ENCODE peak calls at places on chromosome 5, in seven cellular contexts. One of them, this sample, is unnamed. For H3K4me1 and H3K36me3, the result is how much of the 10 kb centered on the place peaks cover.

GRCh38 chr5:10442581-10442980 is 902 bp downstream of the ROPN1L start:
- DNase-seq in right atrium auricular region: no peak
- DNase-seq in neuronal stem cell: no peak
- DNase-seq in aorta: no peak
- DNase-seq in PC-9: no peak
- DNase-seq in hepatocyte: no peak
- DNase-seq in esophagus muscularis mucosa: no peak
- DNase-seq in this sample: no peak

GRCh38 chr5:78699565-78700143 is 51.1 kb upstream of the LHFPL2 start:
- DNase-seq in right atrium auricular region: no peak
- DNase-seq in neuronal stem cell: no peak
- DNase-seq in aorta: no peak
- DNase-seq in PC-9: peak
- DNase-seq in hepatocyte: peak
- DNase-seq in esophagus muscularis mucosa: no peak
- DNase-seq in this sample: peak

GRCh38 chr5:174533771-174534221 is 190.6 kb upstream of the MSX2 start:
- DNase-seq in right atrium auricular region: no peak
- DNase-seq in neuronal stem cell: no peak
- DNase-seq in aorta: no peak
- DNase-seq in PC-9: peak
- DNase-seq in hepatocyte: peak
- DNase-seq in esophagus muscularis mucosa: no peak
- DNase-seq in this sample: peak

GRCh38 chr5:36156619-36157018 is 4.7 kb downstream of the SKP2 start:
- DNase-seq in right atrium auricular region: no peak
- DNase-seq in neuronal stem cell: no peak
- DNase-seq in aorta: no peak
- DNase-seq in PC-9: no peak
- DNase-seq in hepatocyte: no peak
- DNase-seq in esophagus muscularis mucosa: no peak
- DNase-seq in this sample: no peak

GRCh38 chr5:126044111-126044668 is 379.0 kb upstream of the GRAMD2B start:
- DNase-seq in right atrium auricular region: no peak
- DNase-seq in neuronal stem cell: peak
- DNase-seq in aorta: no peak
- DNase-seq in PC-9: no peak
- DNase-seq in hepatocyte: peak
- DNase-seq in esophagus muscularis mucosa: no peak
- DNase-seq in this sample: peak

GRCh38 chr5:32017638-32018429 is 156.3 kb downstream of the GOLPH3 start:
- DNase-seq in right atrium auricular region: no peak
- DNase-seq in neuronal stem cell: no peak
- DNase-seq in aorta: no peak
- DNase-seq in PC-9: no peak
- DNase-seq in hepatocyte: no peak
- DNase-seq in esophagus muscularis mucosa: no peak
- DNase-seq in this sample: no peak

GRCh38 chr5:148909766-148910165 is 83.4 kb downstream of the ADRB2 start:
- DNase-seq in right atrium auricular region: no peak
- DNase-seq in neuronal stem cell: no peak
- DNase-seq in aorta: no peak
- DNase-seq in PC-9: peak
- DNase-seq in hepatocyte: no peak
- DNase-seq in esophagus muscularis mucosa: no peak
- DNase-seq in this sample: no peak

GRCh38 chr5:140145818-140146522 is 20.2 kb downstream of the IGIP start:
- DNase-seq in right atrium auricular region: peak
- DNase-seq in neuronal stem cell: peak
- DNase-seq in aorta: peak
- DNase-seq in PC-9: peak
- DNase-seq in hepatocyte: peak
- DNase-seq in esophagus muscularis mucosa: no peak
- DNase-seq in this sample: peak

GRCh38 chr5:42970636-42971559 is 69.2 kb downstream of the ANXA2R start:
- DNase-seq in right atrium auricular region: no peak
- DNase-seq in neuronal stem cell: no peak
- DNase-seq in aorta: no peak
- DNase-seq in PC-9: no peak
- DNase-seq in hepatocyte: no peak
- DNase-seq in esophagus muscularis mucosa: no peak
- DNase-seq in this sample: no peak

GRCh38 chr5:161851691-161852299 is 3.9 kb downstream of the GABRA1 start:
- DNase-seq in right atrium auricular region: no peak
- DNase-seq in neuronal stem cell: no peak
- DNase-seq in aorta: no peak
- DNase-seq in PC-9: no peak
- DNase-seq in hepatocyte: peak
- DNase-seq in esophagus muscularis mucosa: no peak
- DNase-seq in this sample: no peak

GRCh38 chr5:102528600-102528999 is 29.8 kb upstream of the SLCO6A1 start:
- DNase-seq in right atrium auricular region: no peak
- DNase-seq in neuronal stem cell: peak
- DNase-seq in aorta: no peak
- DNase-seq in PC-9: no peak
- DNase-seq in hepatocyte: no peak
- DNase-seq in esophagus muscularis mucosa: no peak
- DNase-seq in this sample: no peak

GRCh38 chr5:121288781-121289180 is 562.9 kb upstream of the FTMT start:
- DNase-seq in right atrium auricular region: no peak
- DNase-seq in neuronal stem cell: no peak
- DNase-seq in aorta: no peak
- DNase-seq in PC-9: no peak
- DNase-seq in hepatocyte: no peak
- DNase-seq in esophagus muscularis mucosa: no peak
- DNase-seq in this sample: no peak

GRCh38 chr5:12623408-12623807 is 719.2 kb upstream of the CTNND2 start:
- DNase-seq in right atrium auricular region: no peak
- DNase-seq in neuronal stem cell: no peak
- DNase-seq in aorta: no peak
- DNase-seq in PC-9: no peak
- DNase-seq in hepatocyte: no peak
- DNase-seq in esophagus muscularis mucosa: no peak
- DNase-seq in this sample: no peak

GRCh38 chr5:149337746-149338145 is 7.6 kb upstream of the GRPEL2 start:
- DNase-seq in right atrium auricular region: no peak
- DNase-seq in neuronal stem cell: no peak
- DNase-seq in aorta: no peak
- DNase-seq in PC-9: no peak
- DNase-seq in hepatocyte: no peak
- DNase-seq in esophagus muscularis mucosa: no peak
- DNase-seq in this sample: no peak

GRCh38 chr5:28397502-28397941 is 1359.1 kb upstream of the CDH9 start:
- DNase-seq in right atrium auricular region: no peak
- DNase-seq in neuronal stem cell: no peak
- DNase-seq in aorta: no peak
- DNase-seq in PC-9: peak
- DNase-seq in hepatocyte: peak
- DNase-seq in esophagus muscularis mucosa: no peak
- DNase-seq in this sample: no peak

GRCh38 chr5:124252094-124252750 is 494.2 kb downstream of the ZNF608 start:
- DNase-seq in right atrium auricular region: no peak
- DNase-seq in neuronal stem cell: no peak
- DNase-seq in aorta: no peak
- DNase-seq in PC-9: no peak
- DNase-seq in hepatocyte: no peak
- DNase-seq in esophagus muscularis mucosa: peak
- DNase-seq in this sample: no peak

GRCh38 chr5:157100140-157100679 is 8.6 kb downstream of the HAVCR2 start:
- DNase-seq in right atrium auricular region: no peak
- DNase-seq in neuronal stem cell: no peak
- DNase-seq in aorta: no peak
- DNase-seq in PC-9: no peak
- DNase-seq in hepatocyte: no peak
- DNase-seq in esophagus muscularis mucosa: no peak
- DNase-seq in this sample: no peak

GRCh38 chr5:1111727-1112289 is at the start of gene SLC12A7:
- DNase-seq in right atrium auricular region: no peak
- DNase-seq in neuronal stem cell: peak
- DNase-seq in aorta: no peak
- DNase-seq in PC-9: peak
- DNase-seq in hepatocyte: peak
- DNase-seq in esophagus muscularis mucosa: no peak
- DNase-seq in this sample: peak

GRCh38 chr5:142800776-142801494 is 30.8 kb downstream of the ARHGAP26 start:
- DNase-seq in right atrium auricular region: no peak
- DNase-seq in neuronal stem cell: no peak
- DNase-seq in aorta: no peak
- DNase-seq in PC-9: no peak
- DNase-seq in hepatocyte: no peak
- DNase-seq in esophagus muscularis mucosa: no peak
- DNase-seq in this sample: peak

GRCh38 chr5:56815657-56816545 is 552 bp downstream of the MAP3K1 start:
- DNase-seq in right atrium auricular region: no peak
- DNase-seq in neuronal stem cell: peak
- DNase-seq in aorta: peak
- DNase-seq in PC-9: peak
- DNase-seq in hepatocyte: peak
- DNase-seq in esophagus muscularis mucosa: no peak
- DNase-seq in this sample: peak

GRCh38 chr5:37918420-37918819 is 78.6 kb upstream of the GDNF start:
- DNase-seq in right atrium auricular region: no peak
- DNase-seq in neuronal stem cell: no peak
- DNase-seq in aorta: no peak
- DNase-seq in PC-9: no peak
- DNase-seq in hepatocyte: no peak
- DNase-seq in esophagus muscularis mucosa: peak
- DNase-seq in this sample: no peak

DNA sequence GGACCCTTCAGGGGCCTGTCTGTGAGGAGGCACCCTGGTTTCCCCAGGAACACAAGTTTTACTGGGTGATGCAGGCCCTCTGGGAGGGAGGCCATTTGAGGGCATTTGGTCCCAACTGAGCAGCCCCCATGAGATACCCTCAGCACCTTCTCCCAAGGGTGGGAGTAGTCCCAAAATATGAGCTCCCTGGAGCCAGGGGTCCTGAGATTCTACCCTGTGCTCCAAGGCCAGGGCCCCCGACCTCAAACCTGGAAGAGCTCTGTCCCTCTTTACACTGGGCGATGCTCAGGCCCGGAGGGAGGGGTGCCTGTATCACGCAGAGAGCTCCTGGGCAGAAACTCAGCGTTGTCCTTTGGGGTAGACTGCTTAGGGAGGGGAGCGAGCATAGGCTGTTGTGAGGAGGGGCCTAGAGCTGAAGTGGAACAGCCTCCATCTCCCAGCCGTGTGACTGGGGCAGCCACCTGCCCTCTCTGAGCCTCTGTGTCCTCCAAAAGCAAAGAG is 64.0 kb upstream of the SYNPO start:
- DNase-seq in right atrium auricular region: no peak
- DNase-seq in neuronal stem cell: no peak
- DNase-seq in aorta: peak
- DNase-seq in PC-9: no peak
- DNase-seq in hepatocyte: no peak
- DNase-seq in esophagus muscularis mucosa: no peak
- DNase-seq in this sample: no peak
- H3K4me1 ChIP-seq in right atrium auricular region: under half
- H3K4me1 ChIP-seq in neuronal stem cell: under half
- H3K4me1 ChIP-seq in aorta: under half
- H3K4me1 ChIP-seq in PC-9: under half
- H3K4me1 ChIP-seq in hepatocyte: under half
- H3K4me1 ChIP-seq in esophagus muscularis mucosa: under half
- H3K4me1 ChIP-seq in this sample: under half

GRCh38 chr5:61498121-61498520 is 166.1 kb downstream of the ZSWIM6 start:
- DNase-seq in right atrium auricular region: no peak
- DNase-seq in neuronal stem cell: no peak
- DNase-seq in aorta: no peak
- DNase-seq in PC-9: no peak
- DNase-seq in hepatocyte: no peak
- DNase-seq in esophagus muscularis mucosa: no peak
- DNase-seq in this sample: no peak
- H3K4me3 ChIP-seq in right atrium auricular region: no peak
- H3K4me3 ChIP-seq in neuronal stem cell: no peak
- H3K4me3 ChIP-seq in aorta: no peak
- H3K4me3 ChIP-seq in PC-9: no peak
- H3K4me3 ChIP-seq in hepatocyte: no peak
- H3K4me3 ChIP-seq in esophagus muscularis mucosa: no peak
- H3K4me3 ChIP-seq in this sample: no peak

GRCh38 chr5:122759310-122759709 is 15.6 kb upstream of the SNX2 start:
- DNase-seq in right atrium auricular region: no peak
- DNase-seq in neuronal stem cell: no peak
- DNase-seq in aorta: no peak
- DNase-seq in PC-9: no peak
- DNase-seq in hepatocyte: no peak
- DNase-seq in esophagus muscularis mucosa: no peak
- DNase-seq in this sample: no peak

GRCh38 chr5:122756263-122756911 is 18.5 kb upstream of the SNX2 start:
- DNase-seq in right atrium auricular region: no peak
- DNase-seq in neuronal stem cell: no peak
- DNase-seq in aorta: no peak
- DNase-seq in PC-9: no peak
- DNase-seq in hepatocyte: no peak
- DNase-seq in esophagus muscularis mucosa: no peak
- DNase-seq in this sample: no peak

GRCh38 chr5:122753500-122753899 is 21.4 kb upstream of the SNX2 start:
- DNase-seq in right atrium auricular region: no peak
- DNase-seq in neuronal stem cell: no peak
- DNase-seq in aorta: no peak
- DNase-seq in PC-9: no peak
- DNase-seq in hepatocyte: no peak
- DNase-seq in esophagus muscularis mucosa: no peak
- DNase-seq in this sample: no peak

GRCh38 chr5:122757268-122757667 is 17.6 kb upstream of the SNX2 start:
- DNase-seq in right atrium auricular region: no peak
- DNase-seq in neuronal stem cell: no peak
- DNase-seq in aorta: no peak
- DNase-seq in PC-9: no peak
- DNase-seq in hepatocyte: no peak
- DNase-seq in esophagus muscularis mucosa: no peak
- DNase-seq in this sample: no peak

DNA sequence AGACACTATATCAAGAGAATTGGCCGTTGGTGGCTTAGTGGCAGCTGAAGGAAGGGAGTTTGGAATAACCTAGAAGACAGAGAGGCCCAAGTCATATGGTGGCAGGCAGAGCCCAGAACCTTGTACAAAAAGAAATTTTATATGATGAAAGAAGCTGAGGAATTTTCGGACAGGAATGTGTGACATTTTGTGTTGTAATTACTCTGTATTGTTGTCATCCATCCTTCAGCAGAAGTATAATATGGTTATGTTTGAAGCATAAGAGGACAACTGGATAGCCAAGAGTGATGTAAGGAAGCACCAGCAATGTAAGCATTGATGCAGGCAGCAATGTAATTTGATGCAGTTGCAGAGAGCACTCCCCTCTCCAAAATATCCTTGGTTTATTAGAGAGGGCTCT is 19.1 kb upstream of the SNX2 start:
- DNase-seq in right atrium auricular region: no peak
- DNase-seq in neuronal stem cell: no peak
- DNase-seq in aorta: no peak
- DNase-seq in PC-9: no peak
- DNase-seq in hepatocyte: no peak
- DNase-seq in esophagus muscularis mucosa: no peak
- DNase-seq in this sample: no peak
- H3K36me3 ChIP-seq in right atrium auricular region: under half
- H3K36me3 ChIP-seq in neuronal stem cell: under half
- H3K36me3 ChIP-seq in aorta: under half
- H3K36me3 ChIP-seq in PC-9: under half
- H3K36me3 ChIP-seq in hepatocyte: under half
- H3K36me3 ChIP-seq in esophagus muscularis mucosa: under half
- H3K36me3 ChIP-seq in this sample: under half

GRCh38 chr5:79712741-79713140 is 23.1 kb downstream of the CMYA5 start:
- DNase-seq in right atrium auricular region: no peak
- DNase-seq in neuronal stem cell: no peak
- DNase-seq in aorta: no peak
- DNase-seq in PC-9: no peak
- DNase-seq in hepatocyte: no peak
- DNase-seq in esophagus muscularis mucosa: no peak
- DNase-seq in this sample: no peak

GRCh38 chr5:79713727-79714126 is 24.1 kb downstream of the CMYA5 start:
- DNase-seq in right atrium auricular region: no peak
- DNase-seq in neuronal stem cell: no peak
- DNase-seq in aorta: no peak
- DNase-seq in PC-9: no peak
- DNase-seq in hepatocyte: no peak
- DNase-seq in esophagus muscularis mucosa: no peak
- DNase-seq in this sample: no peak
- H3K4me1 ChIP-seq in right atrium auricular region: under half
- H3K4me1 ChIP-seq in neuronal stem cell: under half
- H3K4me1 ChIP-seq in aorta: under half
- H3K4me1 ChIP-seq in PC-9: under half
- H3K4me1 ChIP-seq in hepatocyte: under half
- H3K4me1 ChIP-seq in esophagus muscularis mucosa: under half
- H3K4me1 ChIP-seq in this sample: under half